ENCODE peak calls at places on chromosomes 16 and 17, in five cellular contexts. V is T1000; S is activated effector memory CD4-positive, alpha-beta T cell treated with anti-CD3 and anti-CD28 coated beads, Interleukin-2, amount 50 U/mL, for 16 hours; G is MCF 10A; Q is activated naive CD8-positive, alpha-beta T cell treated with anti-CD3 and anti-CD28 coated beads, Interleukin-2, amount 50 U/mL, for 24 hours. B is an unnamed sample.

GRCh38 chr16:9138731-9139501 is 47.5 kb downstream of the HAPSTR1 start:
- DNase-seq in S (peak; percentile 87), G (peak; percentile 65), V (no peak), Q (peak; percentile 77), B (peak; percentile 82)

GRCh38 chr17:9120471-9120870 is 99.2 kb downstream of the NTN1 start:
- DNase-seq in G (no peak), Q (peak; percentile 24), S (peak; percentile 61), V (no peak), B (no peak)

GRCh38 chr17:42119301-42119700 is 1.9 kb downstream of the KAT2A start:
- DNase-seq in G (no peak), Q (no peak), V (no peak), S (no peak), B (no peak)

GRCh38 chr17:44547625-44548297 is 9.5 kb upstream of the FZD2 start:
- DNase-seq in G (no peak), V (no peak), S (no peak), Q (no peak), B (peak; percentile 68)

GRCh38 chr17:59565959-59566324 is 532 bp downstream of the DHX40 start:
- DNase-seq in G (peak; percentile 53), Q (peak; percentile 50), V (peak; percentile 62), S (peak; percentile 84), B (peak; percentile 89)

GRCh38 chr16:58021661-58022551 is 3.6 kb upstream of the MMP15 start:
- DNase-seq in G (no peak), Q (no peak), S (no peak), V (no peak), B (no peak)

GRCh38 chr17:17590141-17590735 is 1.3 kb downstream of the PEMT start:
- DNase-seq in S (no peak), G (no peak), Q (no peak), V (no peak), B (no peak)

GRCh38 chr16:72199938-72200337 is 28.0 kb upstream of the PMFBP1 start:
- DNase-seq in Q (no peak), G (no peak), V (no peak), S (no peak), B (no peak)